ENCODE peak calls at places on chromosomes 7 and 10, in nine cellular contexts. D is Peyer's patch, M is heart right ventricle, N is pancreas, C is neural progenitor cell, R is uterus, A is tibial nerve, U is psoas muscle, Y is cardiac muscle cell. G is an unnamed sample.

GRCh38 chr10:53403688-53404087 is 631.1 kb upstream of the MBL2 start:
- DNase-seq in D (no peak), M (peak; percentile 81), N (peak; percentile 85), C (no peak), R (no peak), A (peak; percentile 14), U (peak; percentile 41), Y (peak; percentile 20), G (peak; percentile 76)

GRCh38 chr7:1111156-1111555 is 23.2 kb downstream of the GPER1 start:
- DNase-seq in D (no peak), M (no peak), N (no peak), C (no peak), R (no peak), A (no peak), U (no peak), Y (no peak), G (no peak)

GRCh38 chr10:51666476-51666875 is 32.9 kb downstream of the CSTF2T start:
- DNase-seq in D (no peak), M (no peak), N (no peak), C (no peak), R (no peak), A (no peak), U (no peak), Y (no peak), G (no peak)

GRCh38 chr10:34088208-34088794 is 726.8 kb downstream of the PARD3 start:
- DNase-seq in D (no peak), M (no peak), N (no peak), C (no peak), R (no peak), A (no peak), U (no peak), Y (no peak), G (no peak)

GRCh38 chr10:26238378-26238777 is 21.8 kb downstream of the GAD2 start:
- DNase-seq in D (no peak), M (no peak), N (no peak), C (no peak), R (no peak), A (no peak), U (no peak), Y (no peak), G (no peak)

GRCh38 chr10:1057106-1057657 is 997 bp downstream of the WDR37 start:
- DNase-seq in D (no peak), M (peak; percentile 17), N (no peak), C (peak; percentile 51), R (no peak), A (no peak), U (no peak), Y (peak; percentile 21), G (peak; percentile 20)

GRCh38 chr7:20831976-20832375 is 45.3 kb upstream of the SP8 start:
- DNase-seq in D (no peak), M (no peak), N (no peak), C (peak; percentile 25), R (no peak), A (no peak), U (no peak), Y (no peak), G (no peak)

GRCh38 chr7:22137026-22137425 is 191.3 kb upstream of the CDCA7L start:
- DNase-seq in D (no peak), M (no peak), N (no peak), C (no peak), R (no peak), A (no peak), U (no peak), Y (no peak), G (no peak)

GRCh38 chr7:37433166-37433565 is 15.5 kb downstream of the ELMO1 start:
- DNase-seq in D (no peak), M (no peak), N (no peak), C (no peak), R (no peak), A (no peak), U (no peak), Y (peak; percentile 40), G (no peak)

GRCh38 chr10:99873846-99874245 is 91.4 kb downstream of the ABCC2 start:
- DNase-seq in D (no peak), M (no peak), N (no peak), C (no peak), R (no peak), A (no peak), U (no peak), Y (no peak), G (no peak)

GRCh38 chr10:99870051-99870730 is 87.8 kb downstream of the ABCC2 start:
- DNase-seq in D (no peak), M (no peak), N (no peak), C (no peak), R (no peak), A (no peak), U (no peak), Y (no peak), G (no peak)

GRCh38 chr10:99872367-99873162 is 90.1 kb downstream of the ABCC2 start:
- DNase-seq in D (no peak), M (no peak), N (no peak), C (no peak), R (no peak), A (no peak), U (no peak), Y (no peak), G (peak; percentile 84)

GRCh38 chr10:99875473-99875872 is 93.0 kb downstream of the ABCC2 start:
- DNase-seq in D (no peak), M (no peak), N (no peak), C (no peak), R (no peak), A (no peak), U (no peak), Y (no peak), G (no peak)

DNA sequence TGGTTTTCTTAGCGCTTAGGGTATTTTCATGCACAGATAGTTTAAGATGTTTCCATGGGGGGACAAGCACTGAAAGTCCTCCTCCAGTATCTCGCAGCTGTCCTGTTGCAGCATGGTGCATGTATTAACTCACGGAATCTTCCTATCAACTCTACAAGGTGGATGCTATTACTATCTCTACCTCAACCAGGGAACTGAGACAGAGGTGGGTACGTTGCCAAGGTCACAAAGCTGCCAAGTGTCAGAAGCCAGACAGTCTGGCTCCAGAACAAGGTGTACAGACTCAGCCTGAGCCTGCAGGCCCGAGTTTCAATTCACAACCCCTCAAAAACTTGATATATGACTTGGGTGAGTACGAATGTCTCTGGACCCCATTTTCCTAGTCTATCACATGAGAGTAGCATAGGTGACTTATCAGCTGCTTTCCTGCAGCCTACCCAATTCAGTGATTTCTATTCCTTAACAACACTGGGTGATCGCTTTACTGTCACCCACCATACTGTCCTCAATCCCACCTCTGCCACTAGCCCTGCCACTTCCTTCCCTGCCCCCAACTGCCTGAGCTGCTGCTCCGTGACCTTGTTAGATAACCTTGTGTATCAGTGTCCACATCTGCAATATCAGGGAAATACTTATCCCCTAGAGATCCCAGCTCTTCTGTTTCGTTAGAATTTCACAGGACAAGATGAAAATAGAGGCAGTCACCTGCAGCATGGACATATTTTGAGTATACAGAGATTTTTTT is 92.1 kb downstream of the ABCC2 start:
- DNase-seq in D (no peak), M (no peak), N (no peak), C (no peak), R (no peak), A (no peak), U (no peak), Y (no peak), G (no peak)
- H3K4me1 ChIP-seq in D (no peaks in the 10 kb centered on the region), M (no peaks in the 10 kb centered on the region), N (no peaks in the 10 kb centered on the region), C (no peaks in the 10 kb centered on the region), R (no peaks in the 10 kb centered on the region), A (no peaks in the 10 kb centered on the region), U (peaks cover 7% of the 10 kb centered on the region), Y (peaks cover 12% of the 10 kb centered on the region), G (no peaks in the 10 kb centered on the region)

GRCh38 chr10:61964059-61964709 is 62.7 kb downstream of the ARID5B start:
- DNase-seq in D (no peak), M (no peak), N (no peak), C (no peak), R (no peak), A (no peak), U (no peak), Y (no peak), G (no peak)
- H3K36me3 ChIP-seq in D (no peaks in the 10 kb centered on the region), M (no peaks in the 10 kb centered on the region), N (no peaks in the 10 kb centered on the region), C (no peaks in the 10 kb centered on the region), R (no peaks in the 10 kb centered on the region), A (no peaks in the 10 kb centered on the region), U (no peaks in the 10 kb centered on the region), Y (no peaks in the 10 kb centered on the region), G (no peaks in the 10 kb centered on the region)

GRCh38 chr7:151822541-151823181 is 54.3 kb downstream of the PRKAG2 start:
- DNase-seq in D (no peak), M (no peak), N (peak; percentile 75), C (no peak), R (no peak), A (no peak), U (no peak), Y (no peak), G (peak; percentile 88)

GRCh38 chr7:151821226-151821625 is 55.7 kb downstream of the PRKAG2 start:
- DNase-seq in D (no peak), M (no peak), N (no peak), C (no peak), R (no peak), A (no peak), U (no peak), Y (no peak), G (no peak)

GRCh38 chr7:151823783-151824182 is 53.1 kb downstream of the PRKAG2 start:
- DNase-seq in D (no peak), M (no peak), N (no peak), C (no peak), R (no peak), A (no peak), U (no peak), Y (no peak), G (no peak)

GRCh38 chr7:151820486-151821105 is 56.3 kb downstream of the PRKAG2 start:
- DNase-seq in D (no peak), M (no peak), N (no peak), C (no peak), R (no peak), A (no peak), U (no peak), Y (no peak), G (peak; percentile 66)

DNA sequence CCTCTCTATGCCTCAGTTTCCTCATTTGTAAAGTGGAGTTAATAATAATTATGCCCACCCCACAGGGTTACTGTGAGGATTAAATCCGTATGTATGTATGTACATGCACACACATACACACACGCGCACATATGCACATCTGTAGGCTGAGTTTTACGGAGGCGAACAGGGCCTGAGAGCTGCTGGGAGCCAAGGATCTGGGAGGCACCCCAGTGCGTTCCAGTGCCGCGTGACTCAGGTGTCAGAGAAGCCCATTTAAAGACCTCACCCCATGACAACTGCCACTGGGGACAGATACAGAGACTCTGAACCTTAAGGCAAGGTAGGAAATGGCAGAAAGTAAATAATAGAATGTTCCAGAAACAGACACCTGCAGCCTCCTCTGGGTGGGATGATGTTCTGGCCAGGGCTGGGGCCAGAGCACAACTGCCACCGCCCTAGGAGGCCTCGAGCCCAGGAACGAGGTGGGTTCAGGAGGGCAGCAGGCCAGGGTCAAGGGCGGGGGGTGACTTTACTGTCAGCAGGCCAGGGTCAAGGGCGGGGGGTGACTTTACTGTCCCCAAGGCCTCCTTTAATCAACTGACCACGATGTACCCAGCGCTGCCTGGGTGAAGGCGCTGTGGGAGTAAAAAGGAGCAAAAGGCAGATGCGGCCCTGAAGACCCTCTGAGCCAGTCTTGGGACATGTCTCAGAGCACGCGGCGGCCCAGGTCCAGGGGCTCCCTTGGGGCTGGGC is 54.9 kb downstream of the PRKAG2 start:
- DNase-seq in D (no peak), M (no peak), N (no peak), C (no peak), R (no peak), A (no peak), U (no peak), Y (no peak), G (no peak)
- H3K4me3 ChIP-seq in D (no peak overlapping the region), M (no peak overlapping the region), N (no peak overlapping the region), C (no peak overlapping the region), R (no peak overlapping the region), A (no peak overlapping the region), U (no peak overlapping the region), Y (no peak overlapping the region), G (no peak overlapping the region)

GRCh38 chr10:15791816-15792524 is 68.3 kb downstream of the MINDY3 start:
- DNase-seq in D (no peak), M (peak; percentile 32), N (no peak), C (no peak), R (peak; percentile 42), A (no peak), U (no peak), Y (peak; percentile 32), G (no peak)
- H3K4me1 ChIP-seq in D (no peaks in the 10 kb centered on the region), M (peaks cover 35% of the 10 kb centered on the region), N (no peaks in the 10 kb centered on the region), C (no peaks in the 10 kb centered on the region), R (peaks cover 14% of the 10 kb centered on the region), A (no peaks in the 10 kb centered on the region), U (peaks cover 5% of the 10 kb centered on the region), Y (peaks cover 26% of the 10 kb centered on the region), G (no peaks in the 10 kb centered on the region)